ENCODE peak calls at places on chromosomes 3 and 15, in five cellular contexts. I is GM23338, Q is GM12878, E is A549, K is HL-60. C is an unnamed sample.

GRCh38 chr3:104040896-104041295 is 1325.8 kb upstream of the ALCAM start:
- DNase-seq in E (no peak), I (no peak), K (no peak), Q (no peak), C (no peak)

GRCh38 chr3:47035645-47036044 is 56.2 kb downstream of the NBEAL2 start:
- DNase-seq in K (no peak), E (no peak), Q (no peak), I (no peak), C (no peak)

GRCh38 chr3:11544413-11545181 is 99.1 kb downstream of the VGLL4 start:
- DNase-seq in Q (no peak), E (no peak), K (peak; percentile 28), I (no peak), C (no peak)

GRCh38 chr3:119359476-119359998 is 65.4 kb downstream of the ARHGAP31 start:
- DNase-seq in E (no peak), K (no peak), Q (no peak), I (no peak), C (no peak)

GRCh38 chr3:134132961-134133360 is 103.2 kb upstream of the SLCO2A1 start:
- DNase-seq in I (no peak), E (no peak), K (no peak), Q (no peak), C (no peak)

GRCh38 chr3:152269423-152270144 is 855 bp downstream of the MBNL1 start:
- DNase-seq in Q (no peak), K (no peak), I (peak; percentile 30), E (peak; percentile 54), C (peak; percentile 44)

GRCh38 chr3:87207500-87207899 is 19.6 kb upstream of the CHMP2B start:
- DNase-seq in I (no peak), Q (no peak), K (no peak), E (peak; percentile 72), C (no peak)

GRCh38 chr15:61794276-61794675 is 266.0 kb downstream of the VPS13C start:
- DNase-seq in E (no peak), I (no peak), K (no peak), Q (no peak), C (no peak)

GRCh38 chr15:32834156-32834555 is 116.4 kb downstream of the GREM1 start:
- DNase-seq in I (no peak), Q (peak; percentile 39), E (no peak), K (peak; percentile 1), C (no peak)

GRCh38 chr15:64619880-64620839 is 155.2 kb downstream of the RBPMS2 start:
- DNase-seq in K (no peak), I (no peak), E (peak; percentile 25), Q (no peak), C (no peak)

GRCh38 chr3:184914628-184915027 is 102.7 kb downstream of the VPS8 start:
- DNase-seq in I (no peak), Q (no peak), E (no peak), K (no peak), C (no peak)

GRCh38 chr15:52236015-52236414 is 44.8 kb upstream of the GNB5 start:
- DNase-seq in K (no peak), Q (no peak), I (no peak), E (no peak), C (no peak)

DNA sequence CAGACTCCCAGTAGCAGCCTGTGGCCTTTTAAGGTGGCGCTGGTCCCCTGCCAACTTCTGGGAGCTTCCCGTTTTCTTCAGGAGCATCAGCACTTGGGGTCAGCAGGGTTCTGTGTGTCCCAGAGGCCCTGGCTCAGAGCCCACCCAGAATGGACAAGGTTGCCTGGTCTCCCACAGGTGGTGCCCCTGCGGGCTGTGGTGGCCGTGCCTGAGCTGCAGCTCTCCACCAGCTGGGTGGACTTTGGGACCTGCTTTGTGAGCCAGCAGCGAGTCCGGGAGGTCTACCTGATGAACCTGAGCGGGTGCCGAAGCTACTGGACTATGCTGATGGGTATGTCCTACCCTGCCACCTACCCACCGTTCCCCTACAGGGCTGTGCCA is 15.5 kb downstream of the ACAA1 start:
- DNase-seq in Q (no peak), E (no peak), I (no peak), K (no peak), C (no peak)
- TF ChIP-seq REST in Q (no peak), E (no peak), I (no peak), K (no peak), C (no peak)

DNA sequence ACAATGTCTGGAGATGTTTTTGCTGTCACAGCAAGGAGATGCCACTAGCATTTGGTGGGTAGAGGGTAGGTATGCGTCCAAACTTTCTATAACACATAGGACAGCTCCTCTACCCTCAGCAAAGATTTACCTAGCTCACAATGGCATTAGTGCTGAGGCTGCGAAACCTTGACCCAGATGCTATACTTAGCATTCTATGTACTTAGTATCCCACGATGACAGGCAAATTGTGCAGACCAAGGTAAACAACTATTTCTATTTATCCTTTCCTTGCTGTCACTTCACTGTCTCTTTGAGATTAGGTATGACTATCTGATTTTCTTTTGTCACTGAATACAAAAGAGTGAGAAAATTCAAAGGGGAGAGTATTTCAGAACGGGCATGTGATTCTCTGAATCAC is 265.2 kb upstream of the ZNF385D start:
- DNase-seq in E (no peak), Q (no peak), I (no peak), K (no peak), C (no peak)
- TF ChIP-seq REST in E (no peak), Q (no peak), I (no peak), K (no peak), C (no peak)

GRCh38 chr3:58116985-58117384 is 93.8 kb downstream of the DNASE1L3 start:
- DNase-seq in Q (no peak), K (no peak), I (no peak), E (no peak), C (no peak)
- TF ChIP-seq REST in Q (no peak), K (no peak), I (no peak), E (no peak), C (no peak)

GRCh38 chr3:58044656-58045055 is 36.4 kb downstream of the FLNB start:
- DNase-seq in K (no peak), Q (no peak), E (no peak), I (no peak), C (no peak)
- TF ChIP-seq REST in K (no peak), Q (no peak), E (no peak), I (no peak), C (no peak)

GRCh38 chr3:51997935-51998596 is 2.4 kb upstream of the RPL29 start:
- DNase-seq in Q (no peak), K (no peak), E (no peak), I (peak; percentile 62), C (no peak)
- TF ChIP-seq REST in Q (no peak), K (no peak), E (no peak), I (no peak), C (no peak)

GRCh38 chr15:36917411-36918267 is 182.7 kb downstream of the MEIS2 start:
- DNase-seq in I (no peak), E (no peak), Q (no peak), K (no peak), C (no peak)

GRCh38 chr15:36911322-36911944 is 188.9 kb downstream of the MEIS2 start:
- DNase-seq in E (no peak), K (no peak), I (peak; percentile 18), Q (no peak), C (no peak)

GRCh38 chr15:36912311-36912712 is 188.0 kb downstream of the MEIS2 start:
- DNase-seq in I (no peak), E (no peak), K (no peak), Q (no peak), C (no peak)

GRCh38 chr15:36914466-36914865 is 185.9 kb downstream of the MEIS2 start:
- DNase-seq in Q (no peak), I (no peak), E (no peak), K (no peak), C (no peak)

GRCh38 chr15:36914962-36915808 is 185.2 kb downstream of the MEIS2 start:
- DNase-seq in E (no peak), I (no peak), K (no peak), Q (no peak), C (no peak)
- TF ChIP-seq REST in E (no peak), I (no peak), K (no peak), Q (no peak), C (no peak)

DNA sequence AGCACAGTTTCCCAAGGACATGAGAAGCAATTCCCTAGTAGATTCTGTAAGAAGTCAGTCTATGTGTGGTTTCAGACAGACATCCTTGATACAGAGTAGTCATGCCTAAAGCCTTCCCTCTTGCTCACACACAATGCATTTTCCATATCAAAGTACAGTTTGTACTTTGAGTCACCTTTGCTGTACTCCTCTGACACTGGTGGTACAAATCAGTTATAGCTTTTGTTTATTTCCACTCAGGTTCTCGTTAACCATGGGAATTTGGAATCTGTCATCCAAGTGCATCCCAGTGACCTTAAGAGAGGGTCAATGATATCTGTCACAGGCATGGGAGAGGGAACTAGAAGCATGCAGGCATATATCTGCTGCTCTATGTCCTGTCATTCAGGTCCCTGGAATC is 3.6 kb upstream of the GNB4 start:
- DNase-seq in E (no peak), K (no peak), I (no peak), Q (no peak), C (no peak)
- TF ChIP-seq REST in E (no peak), K (no peak), I (no peak), Q (no peak), C (no peak)

GRCh38 chr15:57425842-57426241 is 49.5 kb downstream of the CGNL1 start:
- DNase-seq in E (no peak), Q (no peak), I (peak; percentile 45), K (no peak), C (no peak)

GRCh38 chr15:57427367-57427821 is 51.1 kb downstream of the CGNL1 start:
- DNase-seq in Q (no peak), E (peak; percentile 70), I (peak; percentile 88), K (no peak), C (no peak)

GRCh38 chr15:57422113-57422754 is 45.9 kb downstream of the CGNL1 start:
- DNase-seq in K (no peak), I (no peak), Q (peak; percentile 55), E (no peak), C (no peak)

GRCh38 chr15:57423599-57424140 is 47.4 kb downstream of the CGNL1 start:
- DNase-seq in E (no peak), K (no peak), I (no peak), Q (no peak), C (no peak)

GRCh38 chr15:57424628-57425405 is 48.5 kb downstream of the CGNL1 start:
- DNase-seq in I (no peak), K (no peak), E (no peak), Q (no peak), C (no peak)
- TF ChIP-seq REST in I (no peak), K (no peak), E (no peak), Q (no peak), C (no peak)

C was measured in SK-N-SH.